ENCODE peak calls at places on chromosomes 16 and 17, in four cellular contexts. Y is HepG2, B is A549, I is endothelial cell of umbilical vein. E is an unnamed sample.

GRCh38 chr16:24119807-24120206 is 136.3 kb upstream of the CACNG3 start:
- DNase-seq in Y (no peak), B (no peak), I (no peak), E (no peak)

GRCh38 chr16:30886145-30886544 is 7.7 kb downstream of the BCL7C start:
- DNase-seq in Y (no peak), B (no peak), I (no peak), E (no peak)

GRCh38 chr17:15122857-15123256 is 142.3 kb downstream of the PMP22 start:
- DNase-seq in Y (no peak), B (no peak), I (no peak), E (no peak)

GRCh38 chr17:27471321-27472269 is 15.3 kb downstream of the KSR1 start:
- DNase-seq in Y (no peak), B (peak; percentile 35), I (no peak), E (no peak)

GRCh38 chr17:10907370-10907769 is 69.5 kb upstream of the PIRT start:
- DNase-seq in Y (no peak), B (no peak), I (no peak), E (no peak)

GRCh38 chr17:20045476-20045875 is 36.3 kb downstream of the SPECC1 start:
- DNase-seq in Y (no peak), B (no peak), I (no peak), E (no peak)

GRCh38 chr17:59842901-59843652 is 49.7 kb downstream of the TUBD1 start:
- DNase-seq in Y (peak; percentile 96), B (peak; percentile 98), I (peak; percentile 95), E (peak; percentile 51)

GRCh38 chr16:3998793-3999478 is 117.3 kb downstream of the ADCY9 start:
- DNase-seq in Y (no peak), B (peak; percentile 51), I (no peak), E (no peak)

GRCh38 chr17:5592382-5592781 is 8.1 kb upstream of the NLRP1 start:
- DNase-seq in Y (peak; percentile 33), B (peak; percentile 53), I (peak; percentile 55), E (peak; percentile 52)

GRCh38 chr17:68903294-68903693 is 51.9 kb downstream of the ABCA8 start:
- DNase-seq in Y (no peak), B (no peak), I (no peak), E (no peak)

GRCh38 chr16:68086860-68087268 is 1.7 kb downstream of the NFATC3 start:
- DNase-seq in Y (no peak), B (no peak), I (no peak), E (no peak)

GRCh38 chr17:4502466-4503154 is 3.9 kb downstream of the SPNS2 start:
- DNase-seq in Y (no peak), B (no peak), I (no peak), E (no peak)

GRCh38 chr17:51119415-51120356 is 982 bp downstream of the SPAG9 start:
- DNase-seq in Y (peak; percentile 65), B (peak; percentile 80), I (peak; percentile 65), E (peak; percentile 76)

GRCh38 chr16:10202650-10203049 is 20.4 kb upstream of the GRIN2A start:
- DNase-seq in Y (no peak), B (no peak), I (no peak), E (no peak)

GRCh38 chr16:48536600-48537200 is 73.3 kb downstream of the N4BP1 start:
- DNase-seq in Y (no peak), B (no peak), I (no peak), E (peak; percentile 41)

GRCh38 chr17:44536090-44536960 is 21.0 kb upstream of the FZD2 start:
- DNase-seq in Y (no peak), B (no peak), I (peak; percentile 56), E (peak; percentile 72)

GRCh38 chr16:11310997-11311561 is 29.9 kb upstream of the PRM1 start:
- DNase-seq in Y (no peak), B (no peak), I (peak; percentile 29), E (peak; percentile 92)

GRCh38 chr16:63808730-63809129 is 1313.1 kb downstream of the CDH11 start:
- DNase-seq in Y (no peak), B (no peak), I (no peak), E (no peak)

GRCh38 chr17:74742153-74742515 is 5.1 kb downstream of the RAB37 start:
- DNase-seq in Y (no peak), B (no peak), I (peak; percentile 37), E (peak; percentile 92)

GRCh38 chr16:525520-526180 is 1.9 kb upstream of the CAPN15 start:
- DNase-seq in Y (no peak), B (peak; percentile 72), I (peak; percentile 71), E (peak; percentile 76)

GRCh38 chr16:86508028-86508946 is 2.0 kb upstream of the FOXF1 start:
- DNase-seq in Y (no peak), B (peak; percentile 25), I (no peak), E (no peak)

GRCh38 chr16:86510465-86511261 is at the start of gene FOXF1:
- DNase-seq in Y (no peak), B (peak; percentile 48), I (peak; percentile 38), E (peak; percentile 52)

GRCh38 chr16:86507173-86508027 is 2.9 kb upstream of the FOXF1 start:
- DNase-seq in Y (no peak), B (no peak), I (no peak), E (no peak)

GRCh38 chr16:86509759-86510464 is 415 bp upstream of the FOXF1 start:
- DNase-seq in Y (no peak), B (no peak), I (peak; percentile 62), E (peak; percentile 55)

GRCh38 chr16:86508947-86509758 is 1.2 kb upstream of the FOXF1 start:
- DNase-seq in Y (no peak), B (peak; percentile 41), I (peak; percentile 70), E (peak; percentile 43)
- TF ChIP-seq MYC in Y (no peak), B (no peak), I (no peak), E (no peak)

GRCh38 chr17:28718990-28719433 is 773 bp upstream of the RPL23A start:
- DNase-seq in Y (no peak), B (no peak), I (no peak), E (no peak)

GRCh38 chr17:28722413-28723158 is 2.8 kb downstream of the RPL23A start:
- DNase-seq in Y (no peak), B (no peak), I (no peak), E (no peak)

GRCh38 chr17:28717578-28718316 is at the start of gene RAB34:
- DNase-seq in Y (no peak), B (peak; percentile 90), I (peak; percentile 60), E (no peak)

GRCh38 chr17:28718317-28718672 is 627 bp upstream of the RAB34 start:
- DNase-seq in Y (no peak), B (no peak), I (no peak), E (no peak)

GRCh38 chr17:28720247-28720996 is 637 bp downstream of the RPL23A start:
- DNase-seq in Y (no peak), B (no peak), I (no peak), E (peak; percentile 63)
- TF ChIP-seq POLR2A in Y (peak; percentile 21), B (no peak), I (peak; percentile 35), E (no peak)

DNA sequence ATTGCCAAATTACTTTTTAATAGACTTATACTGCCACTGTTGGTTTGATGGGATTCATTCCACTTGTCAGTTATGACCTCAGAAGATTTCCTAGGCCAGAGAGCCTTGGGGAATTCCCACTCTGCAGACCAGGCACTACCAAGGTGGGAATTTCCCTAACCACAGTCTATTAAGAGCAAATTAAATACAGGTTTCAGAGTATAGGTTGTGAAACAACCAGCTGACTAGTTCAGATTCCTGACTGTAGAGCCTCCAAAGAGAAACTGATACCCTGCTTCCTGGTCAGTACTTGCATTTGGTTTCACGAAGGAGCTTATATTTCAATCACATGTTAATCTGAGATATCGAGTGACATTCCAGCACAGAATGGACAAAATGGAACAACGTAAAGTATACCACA is 186.5 kb downstream of the STX8 start:
- DNase-seq in Y (peak; percentile 4), B (peak; percentile 53), I (peak; percentile 67), E (no peak)
- TF ChIP-seq MAX in Y (no peak), B (no peak), I (no peak), E (no peak)

DNA sequence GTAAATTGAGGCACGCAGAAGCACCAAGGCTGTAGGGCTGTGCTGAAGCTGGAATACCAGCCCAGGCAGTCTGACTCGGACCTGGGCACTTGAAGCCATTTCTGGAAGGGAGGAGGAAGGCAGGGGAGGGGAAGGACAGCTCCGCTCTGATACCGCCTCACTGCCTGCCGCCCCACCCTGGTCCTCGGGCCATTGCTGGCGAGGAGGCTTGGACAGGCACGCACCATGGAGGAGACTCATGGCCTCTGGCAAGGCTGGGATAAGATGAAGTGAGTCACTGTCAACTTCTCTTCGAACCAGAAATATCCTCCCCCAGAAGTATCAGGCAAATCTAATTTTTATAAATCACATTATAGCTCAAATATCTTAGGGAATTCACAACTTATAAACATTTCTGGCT is 81.3 kb downstream of the SDK2 start:
- DNase-seq in Y (no peak), B (no peak), I (no peak), E (no peak)
- TF ChIP-seq MYC in Y (no peak), B (no peak), I (no peak), E (no peak)